ENCODE peak calls at places on chromosome 11, in eight cellular contexts. Y is PC-3; A is CD8-positive, alpha-beta T cell; I is MM.1S; G is astrocyte of the cerebellum; V is A549; X is cardiac fibroblast; Q is foreskin fibroblast. H is an unnamed sample.

GRCh38 chr11:45881708-45882368 is 3.6 kb upstream of the MAPK8IP1 start:
- DNase-seq in G (no peak), Y (no peak), A (no peak), Q (no peak), V (no peak), I (no peak), X (no peak), H (no peak)

GRCh38 chr11:117643606-117644300 is 153.3 kb downstream of the DSCAML1 start:
- DNase-seq in X (no peak), A (no peak), G (no peak), V (no peak), I (no peak), Y (no peak), Q (no peak), H (no peak)

GRCh38 chr11:92826597-92826996 is 142.9 kb upstream of the MTNR1B start:
- DNase-seq in I (no peak), V (no peak), G (no peak), Y (no peak), A (no peak), X (no peak), Q (no peak), H (no peak)

GRCh38 chr11:118106789-118107335 is 20.1 kb upstream of the SMIM35 start:
- DNase-seq in A (no peak), Q (peak; percentile 10), X (peak; percentile 3), G (no peak), V (peak; percentile 16), Y (peak; percentile 58), I (no peak), H (peak; percentile 32)

GRCh38 chr11:31236052-31236652 is 133.4 kb downstream of the DCDC1 start:
- DNase-seq in Q (no peak), Y (peak; percentile 42), A (no peak), V (peak; percentile 9), I (peak; percentile 40), G (no peak), X (peak; percentile 28), H (no peak)

GRCh38 chr11:95230054-95231034 is 658 bp downstream of the SESN3 start:
- DNase-seq in G (no peak), Y (no peak), I (peak; percentile 34), A (peak; percentile 15), V (no peak), X (peak; percentile 23), Q (peak; percentile 39), H (no peak)

GRCh38 chr11:64278576-64279190 is 5.8 kb downstream of the BAD start:
- DNase-seq in I (no peak), Y (no peak), X (no peak), V (no peak), G (no peak), A (no peak), Q (no peak), H (no peak)

GRCh38 chr11:66881436-66881835 is 24.6 kb downstream of the LRFN4 start:
- DNase-seq in V (no peak), G (no peak), A (no peak), X (no peak), I (no peak), Q (no peak), Y (no peak), H (no peak)

GRCh38 chr11:71518506-71519471 is 8.3 kb upstream of the KRTAP5-7 start:
- DNase-seq in Q (no peak), A (no peak), Y (no peak), V (no peak), I (no peak), X (no peak), G (no peak), H (no peak)

GRCh38 chr11:68177877-68178276 is 35.2 kb downstream of the KMT5B start:
- DNase-seq in V (no peak), X (no peak), Q (no peak), G (no peak), I (no peak), A (no peak), Y (no peak), H (no peak)

GRCh38 chr11:127003260-127003981 is 2.9 kb upstream of the KIRREL3 start:
- DNase-seq in Y (no peak), A (no peak), X (no peak), V (peak; percentile 65), G (no peak), I (peak; percentile 71), Q (peak; percentile 73), H (peak; percentile 44)

GRCh38 chr11:76153609-76153949 is 52.7 kb downstream of the WNT11 start:
- DNase-seq in I (no peak), G (no peak), X (no peak), Q (peak; percentile 82), Y (peak; percentile 88), V (no peak), A (no peak), H (peak; percentile 88)

GRCh38 chr11:57255618-57256017 is 18.6 kb upstream of the APLNR start:
- DNase-seq in Q (peak; percentile 57), I (no peak), A (no peak), Y (peak; percentile 18), V (no peak), G (peak; percentile 18), X (peak; percentile 73), H (peak; percentile 78)

GRCh38 chr11:2888266-2888968 is 2.8 kb upstream of the CDKN1C start:
- DNase-seq in Y (peak; percentile 90), I (peak; percentile 80), V (peak; percentile 85), A (peak; percentile 86), Q (peak; percentile 95), G (peak; percentile 73), X (peak; percentile 87), H (peak; percentile 70)

GRCh38 chr11:46295312-46295995 is 18.0 kb downstream of the CREB3L1 start:
- DNase-seq in V (no peak), X (peak; percentile 74), I (peak; percentile 68), G (no peak), Q (peak; percentile 92), A (peak; percentile 65), Y (no peak), H (peak; percentile 73)

GRCh38 chr11:38460429-38460828 is 1862.4 kb upstream of the RAG2 start:
- DNase-seq in Y (peak; percentile 80), A (no peak), Q (peak; percentile 35), I (no peak), G (peak; percentile 57), X (peak; percentile 83), V (no peak), H (no peak)

GRCh38 chr11:11072067-11072466 is 214.2 kb upstream of the ZBED5 start:
- DNase-seq in Y (peak; percentile 57), G (no peak), A (no peak), X (no peak), V (no peak), I (no peak), Q (no peak), H (no peak)

GRCh38 chr11:122780296-122780949 is 57.9 kb upstream of the CRTAM start:
- DNase-seq in V (no peak), I (no peak), X (no peak), A (no peak), Q (no peak), Y (no peak), G (no peak), H (no peak)

GRCh38 chr11:66247295-66247694 is 21.1 kb upstream of the RAB1B start:
- DNase-seq in I (no peak), Y (no peak), X (no peak), G (no peak), Q (no peak), A (no peak), V (no peak), H (no peak)

GRCh38 chr11:3156282-3156660 is 8.8 kb downstream of the OSBPL5 start:
- DNase-seq in Q (peak; percentile 64), A (no peak), V (no peak), X (peak; percentile 46), I (no peak), Y (no peak), G (no peak), H (no peak)

DNA sequence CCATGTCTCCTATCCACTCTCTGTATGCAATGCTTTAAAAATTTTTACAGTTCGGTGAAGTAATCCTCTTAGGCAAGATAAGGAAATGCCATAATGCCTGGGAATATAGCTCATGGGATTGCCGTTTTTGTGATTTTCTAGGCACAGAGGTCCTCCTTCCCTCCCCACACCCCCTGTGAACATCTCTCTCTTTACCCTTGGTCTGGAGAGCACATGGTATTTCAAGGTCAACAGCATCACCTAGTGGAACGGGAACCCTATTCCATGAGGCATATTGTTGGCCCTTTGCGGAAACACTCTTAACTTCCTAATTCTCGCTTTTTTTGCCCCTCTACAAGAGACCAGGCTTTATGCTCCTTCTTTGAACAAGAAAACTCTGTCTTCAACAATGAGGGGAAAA is 8.8 kb downstream of the NXPE4 start:
- DNase-seq in X (peak; percentile 9), G (no peak), Q (no peak), A (no peak), Y (peak; percentile 33), I (no peak), V (peak; percentile 19), H (no peak)
- TF ChIP-seq CTCF in X (peak; percentile 20), G (no peak), Q (peak; percentile 12), A (no peak), Y (peak; percentile 56), I (peak; percentile 21), V (no peak), H (no peak)

DNA sequence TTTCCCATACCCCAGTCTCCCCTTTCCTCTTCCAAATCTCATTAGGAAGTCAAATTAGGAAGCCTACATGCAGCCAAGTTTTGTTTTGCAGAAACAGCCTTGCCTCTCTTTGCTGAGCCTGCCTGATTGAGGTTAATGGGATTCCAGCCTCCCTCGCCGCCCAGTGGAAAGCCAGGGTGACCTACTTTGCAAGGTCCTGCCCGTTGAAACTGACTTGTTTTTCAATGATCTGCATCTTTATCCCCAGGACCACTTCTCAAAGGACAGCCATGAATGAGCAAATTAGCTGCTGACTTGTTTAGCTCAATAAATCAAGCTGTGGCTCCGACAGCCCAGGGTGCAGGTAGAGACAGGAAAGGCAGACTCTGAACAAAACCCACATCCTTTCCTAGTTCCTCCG is 110.4 kb downstream of the RRAS2 start:
- DNase-seq in X (no peak), A (peak; percentile 20), V (no peak), Q (no peak), G (no peak), I (no peak), Y (no peak), H (no peak)
- TF ChIP-seq CTCF in X (no peak), A (no peak), V (no peak), Q (no peak), G (peak; percentile 17), I (no peak), Y (no peak), H (no peak)

GRCh38 chr11:130390071-130390758 is 38.2 kb downstream of the ADAMTS8 start:
- DNase-seq in I (no peak), G (peak; percentile 57), Q (peak; percentile 87), V (peak; percentile 52), Y (peak; percentile 78), X (peak; percentile 82), A (no peak), H (peak; percentile 66)
- TF ChIP-seq CTCF in I (no peak), G (peak; percentile 71), Q (peak; percentile 64), V (peak; percentile 46), Y (peak; percentile 90), X (peak; percentile 64), A (no peak), H (peak; percentile 68)

GRCh38 chr11:128555606-128556005 is 31.8 kb downstream of the ETS1 start:
- DNase-seq in X (peak; percentile 43), I (no peak), V (peak; percentile 24), Y (peak; percentile 54), G (no peak), Q (peak; percentile 27), A (no peak), H (peak; percentile 22)
- TF ChIP-seq CTCF in X (peak; percentile 45), I (no peak), V (no peak), Y (peak; percentile 77), G (peak; percentile 47), Q (peak; percentile 54), A (no peak), H (peak; percentile 75)

H was measured in HFFc6.